ENCODE peak calls at places on chromosome 20, in six cellular contexts. One of them, this sample, is unnamed.

GRCh38 chr20:34938466-34939163 is 17.0 kb downstream of the GSS start:
- DNase-seq in IMR-90: no peak
- DNase-seq in neuronal stem cell: no peak
- DNase-seq in H9: no peak
- DNase-seq in mesenchymal stem cell: no peak
- DNase-seq in H1: no peak
- DNase-seq in this sample: no peak

GRCh38 chr20:37471741-37472235 is 49.3 kb upstream of the NNAT start:
- DNase-seq in IMR-90: no peak
- DNase-seq in neuronal stem cell: no peak
- DNase-seq in H9: no peak
- DNase-seq in mesenchymal stem cell: no peak
- DNase-seq in H1: no peak
- DNase-seq in this sample: no peak

GRCh38 chr20:48057251-48057650 is 272.0 kb upstream of the SULF2 start:
- DNase-seq in IMR-90: no peak
- DNase-seq in neuronal stem cell: no peak
- DNase-seq in H9: no peak
- DNase-seq in mesenchymal stem cell: no peak
- DNase-seq in H1: no peak
- DNase-seq in this sample: no peak

GRCh38 chr20:44398303-44398702 is 42.8 kb downstream of the HNF4A start:
- DNase-seq in IMR-90: peak
- DNase-seq in neuronal stem cell: no peak
- DNase-seq in H9: no peak
- DNase-seq in mesenchymal stem cell: no peak
- DNase-seq in H1: no peak
- DNase-seq in this sample: peak

GRCh38 chr20:10861619-10862018 is 187.8 kb upstream of the JAG1 start:
- DNase-seq in IMR-90: no peak
- DNase-seq in neuronal stem cell: no peak
- DNase-seq in H9: no peak
- DNase-seq in mesenchymal stem cell: no peak
- DNase-seq in H1: no peak
- DNase-seq in this sample: no peak

GRCh38 chr20:38060536-38060935 is 27.0 kb downstream of the RPRD1B start:
- DNase-seq in IMR-90: peak
- DNase-seq in neuronal stem cell: no peak
- DNase-seq in H9: peak
- DNase-seq in mesenchymal stem cell: peak
- DNase-seq in H1: peak
- DNase-seq in this sample: no peak

GRCh38 chr20:35085477-35086225 is 7.0 kb downstream of the TRPC4AP start:
- DNase-seq in IMR-90: no peak
- DNase-seq in neuronal stem cell: no peak
- DNase-seq in H9: no peak
- DNase-seq in mesenchymal stem cell: no peak
- DNase-seq in H1: no peak
- DNase-seq in this sample: no peak

GRCh38 chr20:49995586-49995985 is 12.8 kb downstream of the SNAI1 start:
- DNase-seq in IMR-90: no peak
- DNase-seq in neuronal stem cell: no peak
- DNase-seq in H9: no peak
- DNase-seq in mesenchymal stem cell: no peak
- DNase-seq in H1: no peak
- DNase-seq in this sample: no peak

GRCh38 chr20:46572181-46572580 is 21.7 kb upstream of the OCSTAMP start:
- DNase-seq in IMR-90: no peak
- DNase-seq in neuronal stem cell: no peak
- DNase-seq in H9: no peak
- DNase-seq in mesenchymal stem cell: no peak
- DNase-seq in H1: no peak
- DNase-seq in this sample: no peak

GRCh38 chr20:4135385-4136077 is 120.2 kb upstream of the RNF24 start:
- DNase-seq in IMR-90: peak
- DNase-seq in neuronal stem cell: no peak
- DNase-seq in H9: peak
- DNase-seq in mesenchymal stem cell: peak
- DNase-seq in H1: peak
- DNase-seq in this sample: peak

GRCh38 chr20:6956574-6956973 is 189.1 kb downstream of the BMP2 start:
- DNase-seq in IMR-90: no peak
- DNase-seq in neuronal stem cell: no peak
- DNase-seq in H9: no peak
- DNase-seq in mesenchymal stem cell: no peak
- DNase-seq in H1: no peak
- DNase-seq in this sample: no peak

GRCh38 chr20:37317316-37317715 is 27.9 kb downstream of the MANBAL start:
- DNase-seq in IMR-90: no peak
- DNase-seq in neuronal stem cell: no peak
- DNase-seq in H9: no peak
- DNase-seq in mesenchymal stem cell: no peak
- DNase-seq in H1: no peak
- DNase-seq in this sample: no peak

GRCh38 chr20:42855896-42856295 is 333.8 kb downstream of the PTPRT start:
- DNase-seq in IMR-90: no peak
- DNase-seq in neuronal stem cell: no peak
- DNase-seq in H9: no peak
- DNase-seq in mesenchymal stem cell: no peak
- DNase-seq in H1: no peak
- DNase-seq in this sample: no peak

GRCh38 chr20:62474585-62475026 is 1.2 kb downstream of the GATA5 start:
- DNase-seq in IMR-90: no peak
- DNase-seq in neuronal stem cell: no peak
- DNase-seq in H9: no peak
- DNase-seq in mesenchymal stem cell: no peak
- DNase-seq in H1: no peak
- DNase-seq in this sample: no peak

GRCh38 chr20:62477669-62478450 is 2.1 kb upstream of the GATA5 start:
- DNase-seq in IMR-90: no peak
- DNase-seq in neuronal stem cell: no peak
- DNase-seq in H9: no peak
- DNase-seq in mesenchymal stem cell: no peak
- DNase-seq in H1: no peak
- DNase-seq in this sample: no peak

GRCh38 chr20:62475819-62476073 is at the start of gene GATA5:
- DNase-seq in IMR-90: no peak
- DNase-seq in neuronal stem cell: no peak
- DNase-seq in H9: no peak
- DNase-seq in mesenchymal stem cell: no peak
- DNase-seq in H1: no peak
- DNase-seq in this sample: no peak

GRCh38 chr20:62475027-62475818 is 572 bp downstream of the GATA5 start:
- DNase-seq in IMR-90: no peak
- DNase-seq in neuronal stem cell: no peak
- DNase-seq in H9: no peak
- DNase-seq in mesenchymal stem cell: no peak
- DNase-seq in H1: no peak
- DNase-seq in this sample: no peak

DNA sequence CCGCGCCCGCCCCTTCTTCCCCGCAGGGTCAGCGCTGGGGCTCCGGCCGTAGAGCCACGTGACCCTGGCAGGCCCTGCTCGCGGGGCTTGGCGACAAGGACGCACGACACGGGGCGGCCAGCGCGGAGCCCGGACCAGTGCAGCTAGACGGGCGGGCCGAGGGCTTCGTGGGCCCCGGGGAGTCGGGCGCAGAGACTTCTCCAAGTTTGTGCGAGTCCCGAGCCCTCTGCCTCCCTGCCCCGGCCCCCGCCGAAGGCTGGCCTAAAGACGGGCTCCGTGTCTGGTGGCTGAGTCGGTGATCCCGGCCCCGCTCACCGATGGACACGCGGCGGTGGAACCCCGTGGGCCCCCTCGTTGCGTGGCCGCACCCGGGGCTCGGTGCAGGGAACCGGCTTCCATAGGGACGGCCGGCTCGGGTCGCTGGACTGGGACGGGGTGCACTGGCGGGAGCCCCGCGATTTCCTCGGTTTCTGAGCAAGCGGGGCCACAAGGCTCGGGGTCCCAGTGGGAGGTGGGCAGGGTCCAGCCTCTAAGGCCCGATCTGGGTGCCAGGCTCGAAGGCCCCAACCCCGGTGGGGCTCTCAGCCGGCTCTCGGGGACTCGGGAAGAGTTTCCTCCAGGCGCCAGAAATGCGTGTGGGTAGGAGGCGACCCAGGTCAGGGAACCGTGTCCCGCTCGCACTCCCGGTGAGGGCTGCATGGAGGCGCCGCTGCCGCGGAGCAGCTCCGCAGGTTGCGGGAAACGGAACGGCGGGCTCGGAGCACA is 461 bp upstream of the GATA5 start:
- DNase-seq in IMR-90: no peak
- DNase-seq in neuronal stem cell: no peak
- DNase-seq in H9: peak
- DNase-seq in mesenchymal stem cell: no peak
- DNase-seq in H1: no peak
- DNase-seq in this sample: no peak
- H3K14ac ChIP-seq in IMR-90: no peak
- H3K14ac ChIP-seq in neuronal stem cell: no peak
- H3K14ac ChIP-seq in H9: no peak
- H3K14ac ChIP-seq in mesenchymal stem cell: no peak
- H3K14ac ChIP-seq in H1: no peak
- H3K14ac ChIP-seq in this sample: no peak

DNA sequence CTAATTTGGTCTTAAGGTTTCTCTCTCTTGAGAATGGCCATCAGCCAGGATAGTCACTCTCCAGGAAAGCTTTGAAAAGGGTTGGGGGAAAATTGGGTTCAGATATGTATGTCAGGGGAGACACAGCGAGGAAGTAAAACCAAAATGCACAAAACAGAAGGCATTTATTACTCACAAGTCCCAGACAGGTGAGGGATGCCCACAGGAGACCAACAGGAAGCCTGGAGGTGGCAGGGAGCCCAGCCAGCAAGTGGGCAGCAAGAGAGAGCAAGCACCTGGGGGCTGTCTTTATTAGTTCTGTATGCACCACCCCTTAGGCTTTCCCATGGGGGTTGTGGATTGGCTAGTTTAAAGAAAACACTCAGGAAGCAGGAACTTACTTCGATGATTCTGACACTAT is 707.7 kb downstream of the KIF16B start:
- DNase-seq in IMR-90: no peak
- DNase-seq in neuronal stem cell: no peak
- DNase-seq in H9: no peak
- DNase-seq in mesenchymal stem cell: no peak
- DNase-seq in H1: no peak
- DNase-seq in this sample: no peak
- H3K14ac ChIP-seq in IMR-90: no peak
- H3K14ac ChIP-seq in neuronal stem cell: no peak
- H3K14ac ChIP-seq in H9: no peak
- H3K14ac ChIP-seq in mesenchymal stem cell: no peak
- H3K14ac ChIP-seq in H1: no peak
- H3K14ac ChIP-seq in this sample: no peak

GRCh38 chr20:62957136-62958117 is 4.9 kb downstream of the SLC17A9 start:
- DNase-seq in IMR-90: no peak
- DNase-seq in neuronal stem cell: no peak
- DNase-seq in H9: no peak
- DNase-seq in mesenchymal stem cell: no peak
- DNase-seq in H1: no peak
- DNase-seq in this sample: no peak
- H3K14ac ChIP-seq in IMR-90: no peak
- H3K14ac ChIP-seq in neuronal stem cell: peak
- H3K14ac ChIP-seq in H9: no peak
- H3K14ac ChIP-seq in mesenchymal stem cell: no peak
- H3K14ac ChIP-seq in H1: no peak
- H3K14ac ChIP-seq in this sample: no peak

DNA sequence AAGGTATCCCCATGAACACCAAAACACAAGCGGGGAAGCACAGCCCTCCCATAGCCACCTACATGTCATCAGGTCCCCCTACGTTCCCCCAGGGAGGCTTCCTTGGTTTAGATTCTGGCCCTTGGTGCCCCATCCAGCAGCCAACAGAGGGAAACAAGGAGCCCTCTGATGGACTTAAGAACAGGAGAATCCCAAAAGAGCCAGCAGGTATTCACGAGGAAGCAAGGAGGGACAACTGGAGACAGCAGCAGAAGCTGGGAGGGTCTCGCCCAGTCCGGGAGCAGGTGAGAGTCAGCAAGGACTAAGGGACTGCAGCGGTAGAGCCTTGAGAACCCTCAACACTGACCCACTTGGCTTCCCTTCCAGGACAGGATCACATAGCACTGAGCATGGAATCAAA is 58.4 kb upstream of the TOP1 start:
- DNase-seq in IMR-90: no peak
- DNase-seq in neuronal stem cell: no peak
- DNase-seq in H9: peak
- DNase-seq in mesenchymal stem cell: no peak
- DNase-seq in H1: no peak
- DNase-seq in this sample: no peak
- H3K14ac ChIP-seq in IMR-90: no peak
- H3K14ac ChIP-seq in neuronal stem cell: no peak
- H3K14ac ChIP-seq in H9: no peak
- H3K14ac ChIP-seq in mesenchymal stem cell: no peak
- H3K14ac ChIP-seq in H1: no peak
- H3K14ac ChIP-seq in this sample: no peak

DNA sequence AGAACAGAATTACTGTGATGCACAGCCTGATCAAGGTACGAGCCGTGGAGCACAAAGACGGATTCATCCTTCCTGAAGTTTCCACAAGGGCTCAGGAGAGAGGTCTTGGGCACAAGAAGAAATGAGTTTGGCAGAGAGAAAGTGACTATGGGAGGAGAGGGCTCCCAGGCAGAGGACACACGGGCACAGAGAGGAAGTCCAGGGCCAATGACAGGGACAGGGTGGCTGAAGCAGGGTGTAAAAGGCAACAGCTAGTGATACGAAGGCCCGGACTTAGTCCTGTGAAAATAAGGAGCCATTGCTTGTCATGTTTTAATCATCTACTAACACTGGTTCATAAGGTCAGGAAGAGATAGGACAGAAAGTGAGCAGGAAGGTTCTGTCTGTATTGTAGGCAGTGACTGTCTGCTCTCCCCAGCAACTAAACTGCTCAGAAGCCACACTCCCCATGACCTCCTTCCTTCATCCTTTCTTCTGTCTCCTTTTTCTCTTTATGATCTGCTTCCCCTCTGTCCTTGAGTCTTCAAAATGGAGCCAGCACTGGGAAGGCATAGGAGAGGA is 204.7 kb upstream of the SHLD1 start:
- DNase-seq in IMR-90: no peak
- DNase-seq in neuronal stem cell: no peak
- DNase-seq in H9: no peak
- DNase-seq in mesenchymal stem cell: no peak
- DNase-seq in H1: no peak
- DNase-seq in this sample: no peak
- H3K14ac ChIP-seq in IMR-90: no peak
- H3K14ac ChIP-seq in neuronal stem cell: no peak
- H3K14ac ChIP-seq in H9: no peak
- H3K14ac ChIP-seq in mesenchymal stem cell: no peak
- H3K14ac ChIP-seq in H1: no peak
- H3K14ac ChIP-seq in this sample: no peak

DNA sequence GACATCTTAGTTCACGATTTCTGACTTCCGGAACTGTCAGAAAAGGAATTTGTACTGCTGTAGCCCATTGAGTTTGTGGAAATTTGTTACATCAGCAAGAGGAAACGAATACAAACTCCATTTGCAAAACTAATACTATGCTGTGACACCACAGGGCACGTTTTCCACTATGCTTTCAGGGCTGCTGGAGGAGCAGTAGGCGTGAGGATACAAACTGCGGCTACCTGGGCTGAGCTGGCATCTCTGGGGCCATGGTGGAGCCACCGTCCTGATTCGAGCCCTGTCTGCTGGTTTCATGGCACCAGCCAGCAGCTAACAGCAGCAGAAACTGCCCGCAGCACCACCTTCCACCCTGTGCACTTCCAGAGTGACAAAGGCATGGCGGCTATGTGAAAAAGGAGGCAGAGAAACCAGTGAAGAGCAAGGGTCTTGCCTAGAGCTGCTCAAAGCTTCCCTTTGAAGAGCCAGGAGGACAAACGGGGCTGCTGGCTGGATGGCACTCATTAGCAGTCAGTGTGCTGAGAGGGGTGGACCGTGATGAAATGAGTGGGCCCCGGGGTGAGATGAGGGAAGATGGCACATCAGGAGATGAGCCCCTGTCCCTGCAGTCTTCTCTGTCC is 58.9 kb upstream of the STX16 start:
- DNase-seq in IMR-90: no peak
- DNase-seq in neuronal stem cell: no peak
- DNase-seq in H9: no peak
- DNase-seq in mesenchymal stem cell: no peak
- DNase-seq in H1: no peak
- DNase-seq in this sample: peak
- H3K14ac ChIP-seq in IMR-90: no peak
- H3K14ac ChIP-seq in neuronal stem cell: no peak
- H3K14ac ChIP-seq in H9: peak
- H3K14ac ChIP-seq in mesenchymal stem cell: no peak
- H3K14ac ChIP-seq in H1: no peak
- H3K14ac ChIP-seq in this sample: no peak